ENCODE peak calls at places on chromosome 7, in eight cellular contexts. B is BJ, J is PC-9, S is body of pancreas, N is cardiac muscle cell, A is choroid plexus epithelial cell, Z is left lung, Q is AG09309. E is an unnamed sample.

GRCh38 chr7:34320926-34321609 is 336.9 kb upstream of the NPSR1 start:
- DNase-seq in N (peak), Q (peak), B (peak), J (peak), S (peak), A (peak), Z (peak), E (peak)

GRCh38 chr7:12524794-12525386 is 45.6 kb upstream of the SCIN start:
- DNase-seq in S (no peak), A (peak), J (peak), N (peak), Z (no peak), B (peak), Q (peak), E (peak)

GRCh38 chr7:78280276-78280675 is 481.7 kb downstream of the PHTF2 start:
- DNase-seq in S (no peak), B (no peak), Z (no peak), J (no peak), A (no peak), N (no peak), Q (no peak), E (no peak)

GRCh38 chr7:44465490-44465889 is 25.0 kb downstream of the NUDCD3 start:
- DNase-seq in N (no peak), B (no peak), Q (no peak), A (peak), Z (no peak), S (no peak), J (no peak), E (no peak)

GRCh38 chr7:158753900-158754299 is 49.3 kb upstream of the NCAPG2 start:
- DNase-seq in B (no peak), Q (no peak), J (no peak), N (no peak), A (no peak), Z (no peak), S (no peak), E (peak)

GRCh38 chr7:36348256-36348655 is 41.4 kb upstream of the ANLN start:
- DNase-seq in N (peak), A (peak), Q (no peak), Z (no peak), J (no peak), B (peak), S (no peak), E (no peak)

GRCh38 chr7:25832926-25833325 is 319.1 kb upstream of the NFE2L3 start:
- DNase-seq in Z (no peak), J (no peak), Q (no peak), B (no peak), N (peak), S (no peak), A (peak), E (no peak)

GRCh38 chr7:149468208-149468607 is 7.3 kb upstream of the ZNF777 start:
- DNase-seq in A (peak), S (no peak), Z (no peak), J (no peak), N (peak), B (no peak), Q (peak), E (peak)

GRCh38 chr7:6139189-6139996 is 108.2 kb downstream of the ANKRD61 start:
- DNase-seq in B (no peak), S (no peak), N (no peak), A (no peak), Z (no peak), Q (no peak), J (no peak), E (no peak)

GRCh38 chr7:150754950-150755349 is 17.7 kb downstream of the GIMAP5 start:
- DNase-seq in S (no peak), J (no peak), Z (no peak), A (no peak), B (no peak), N (no peak), Q (no peak), E (no peak)

GRCh38 chr7:128065872-128066271 is 34.6 kb upstream of the LRRC4 start:
- DNase-seq in B (no peak), A (no peak), Q (no peak), Z (no peak), N (no peak), J (no peak), S (no peak), E (no peak)

GRCh38 chr7:97027427-97028234 is 3.0 kb upstream of the DLX5 start:
- DNase-seq in S (peak), A (peak), Z (peak), J (peak), Q (peak), B (peak), N (peak), E (peak)

GRCh38 chr7:144656960-144657359 is 178.9 kb downstream of the TPK1 start:
- DNase-seq in J (no peak), Z (no peak), B (no peak), S (no peak), A (no peak), Q (no peak), N (no peak), E (peak)

GRCh38 chr7:47999413-47999812 is 20.0 kb upstream of the HUS1 start:
- DNase-seq in Q (no peak), J (no peak), Z (no peak), B (no peak), N (no peak), S (no peak), A (no peak), E (no peak)

GRCh38 chr7:138813945-138814344 is 15.9 kb upstream of the ATP6V0A4 start:
- DNase-seq in S (no peak), Q (no peak), A (no peak), N (no peak), J (no peak), Z (no peak), B (no peak), E (no peak)

GRCh38 chr7:96495751-96496216 is 173.9 kb upstream of the SLC25A13 start:
- DNase-seq in Z (no peak), B (no peak), Q (no peak), J (no peak), A (no peak), S (no peak), N (no peak), E (peak)

GRCh38 chr7:44460325-44460724 is 30.1 kb downstream of the NUDCD3 start:
- DNase-seq in A (no peak), Z (no peak), J (no peak), S (no peak), N (no peak), Q (no peak), B (no peak), E (peak)

GRCh38 chr7:31687024-31687423 is at the start of gene PPP1R17:
- DNase-seq in Z (no peak), Q (no peak), B (no peak), A (no peak), J (no peak), N (peak), S (no peak), E (no peak)

GRCh38 chr7:69773535-69774225 is 175.4 kb downstream of the AUTS2 start:
- DNase-seq in B (no peak), A (no peak), Z (no peak), N (no peak), Q (no peak), S (no peak), J (no peak), E (no peak)

DNA sequence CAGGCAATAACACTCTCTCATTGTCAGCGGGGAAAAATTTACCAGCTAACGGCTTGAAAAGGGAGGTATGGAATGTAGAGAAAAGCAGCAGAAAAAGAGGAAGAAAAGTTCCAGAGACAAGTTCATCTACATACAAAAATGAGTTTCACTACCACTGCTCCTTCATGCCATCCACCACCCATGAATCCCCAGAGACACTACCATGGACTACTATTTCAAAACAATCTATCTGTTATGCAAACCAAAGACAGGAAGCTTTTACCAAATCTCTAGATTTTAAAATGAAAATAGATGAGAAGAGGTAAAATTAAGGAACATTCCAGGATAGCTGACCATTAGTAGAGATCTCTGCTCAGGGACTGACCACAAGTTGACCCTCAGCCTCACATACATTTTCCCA is 189.0 kb upstream of the GRM3 start:
- DNase-seq in A (no peak), S (no peak), N (no peak), Z (no peak), B (no peak), Q (no peak), J (no peak), E (no peak)
- TF ChIP-seq CTCF in A (no peak), S (no peak), N (no peak), Z (no peak), B (no peak), Q (no peak), J (no peak), E (no peak)

DNA sequence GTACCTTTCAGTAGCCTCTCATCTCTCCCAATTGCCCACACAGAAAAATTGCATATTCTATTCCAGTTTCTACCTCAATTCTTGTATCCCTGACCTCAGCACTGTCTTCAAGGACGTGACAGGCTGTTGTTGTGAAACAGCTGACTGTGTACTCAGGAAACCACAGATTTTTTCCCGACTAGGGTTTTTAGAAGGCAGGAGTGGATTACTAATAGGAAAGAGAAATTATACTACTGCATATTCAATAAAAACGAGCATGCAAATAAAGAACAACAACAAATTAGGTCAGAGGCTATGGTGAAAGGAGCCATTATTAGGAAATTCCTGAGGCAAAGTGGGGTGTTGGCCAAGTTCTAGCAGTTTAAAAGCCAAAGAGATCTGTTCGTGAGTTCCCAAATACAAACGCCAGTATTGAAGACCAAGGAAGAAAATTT is 93.4 kb downstream of the DOCK4 start:
- DNase-seq in Q (peak), S (no peak), B (peak), A (peak), J (no peak), N (peak), Z (no peak), E (peak)
- H3K4me3 ChIP-seq in Q (no peak), S (no peak), B (no peak), A (no peak), J (no peak), N (no peak), Z (no peak), E (no peak)

DNA sequence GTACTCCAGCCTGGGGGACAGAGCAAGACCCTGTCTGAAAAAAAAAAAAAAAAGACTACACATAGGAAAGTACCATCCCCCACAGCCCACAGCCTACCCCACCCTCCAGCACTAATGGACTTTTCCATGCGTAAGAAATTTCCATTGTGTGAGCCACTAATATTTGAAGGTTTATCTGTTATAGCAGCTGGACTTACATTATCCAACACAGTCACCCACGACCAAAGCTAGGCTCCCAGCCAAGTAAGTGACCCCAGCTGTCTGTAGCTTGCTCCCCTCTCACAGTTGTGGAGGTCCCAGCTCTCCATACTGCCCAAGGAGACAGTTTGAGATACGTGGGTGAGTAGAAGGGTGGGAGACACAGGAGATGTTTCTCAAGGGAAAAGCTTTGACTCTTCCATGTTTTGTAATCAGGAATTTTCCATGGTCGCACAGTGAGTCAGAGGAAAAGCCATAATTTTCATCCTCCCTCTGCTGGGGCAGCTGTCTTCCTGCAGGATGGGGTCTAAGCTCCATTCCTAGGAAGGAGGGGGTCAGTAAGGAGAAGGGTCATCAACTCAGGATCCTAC is 57.4 kb downstream of the CAV1 start:
- DNase-seq in N (peak), A (peak), J (no peak), B (no peak), Q (no peak), Z (no peak), S (no peak), E (no peak)
- TF ChIP-seq CTCF in N (peak), A (peak), J (no peak), B (peak), Q (peak), Z (no peak), S (no peak), E (peak)

GRCh38 chr7:98879198-98879988 is 1.1 kb downstream of the TRRAP start:
- DNase-seq in Q (no peak), B (no peak), A (peak), Z (no peak), S (peak), N (no peak), J (peak), E (peak)

GRCh38 chr7:98878365-98879197 is at the start of gene TRRAP:
- DNase-seq in J (no peak), B (no peak), S (peak), Q (no peak), A (peak), N (peak), Z (peak), E (peak)

GRCh38 chr7:98880485-98880884 is 2.2 kb downstream of the TRRAP start:
- DNase-seq in B (no peak), Z (no peak), A (no peak), N (no peak), S (no peak), Q (no peak), J (no peak), E (no peak)

GRCh38 chr7:98881561-98882315 is 3.4 kb downstream of the TRRAP start:
- DNase-seq in Z (no peak), N (no peak), A (no peak), Q (no peak), S (no peak), J (no peak), B (no peak), E (peak)

DNA sequence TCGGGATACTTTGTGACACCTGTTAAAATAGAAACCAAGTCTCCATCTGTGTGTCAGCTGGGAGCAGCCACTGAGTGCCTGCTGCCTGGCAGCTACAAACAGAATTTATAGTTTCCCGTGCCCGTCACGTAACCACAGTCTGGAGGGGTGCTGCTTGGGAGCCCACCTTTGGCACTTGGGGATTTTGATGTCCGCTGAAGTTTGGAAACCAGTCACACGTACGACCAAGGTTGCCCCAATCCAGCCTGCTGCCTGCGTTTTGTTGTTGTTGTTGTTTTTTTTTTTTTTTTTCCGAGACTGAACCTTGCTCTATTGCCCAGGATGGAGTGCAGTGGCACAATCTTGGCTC is 1.6 kb downstream of the TRRAP start:
- DNase-seq in B (no peak), Q (no peak), Z (no peak), J (no peak), N (no peak), S (no peak), A (no peak), E (no peak)
- H3K4me3 ChIP-seq in B (peak), Q (peak), Z (peak), J (peak), N (peak), S (no peak), A (peak), E (peak)

DNA sequence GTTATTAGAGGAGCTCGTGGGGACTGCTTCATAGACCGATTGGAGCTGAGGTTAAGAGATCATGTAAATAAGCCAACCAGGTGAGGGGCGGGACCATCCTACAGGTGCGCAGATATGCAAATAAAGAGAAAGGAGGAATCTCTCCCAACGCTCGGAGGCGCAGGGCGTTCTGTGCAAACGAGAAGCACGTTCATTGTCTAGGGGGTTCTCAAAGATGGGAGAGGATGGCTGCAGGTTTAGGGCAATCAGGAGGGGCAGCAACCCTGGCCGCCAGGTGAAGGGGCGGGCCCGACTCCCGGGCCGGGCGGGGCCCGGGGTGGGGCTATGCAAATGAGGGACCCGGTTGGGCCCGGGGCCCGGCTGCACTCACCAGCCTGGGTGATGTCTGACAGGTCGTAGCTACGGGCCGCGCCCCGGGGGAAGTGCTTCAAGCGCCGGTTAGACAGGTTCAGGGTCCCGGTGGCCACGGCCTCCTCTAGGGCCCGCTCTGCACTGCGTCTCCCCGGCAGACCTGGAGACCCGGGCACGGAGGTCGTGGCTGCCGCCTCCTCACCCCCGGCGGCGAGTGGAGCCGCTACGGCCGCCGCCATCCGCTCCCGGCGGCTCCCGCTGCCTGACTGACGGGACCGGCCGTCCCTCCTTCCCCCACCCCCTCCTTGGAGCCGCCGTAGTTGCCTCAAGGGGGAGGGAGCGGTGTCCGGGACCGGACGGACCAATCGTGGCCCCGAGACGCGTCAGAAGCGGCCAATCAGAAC is at the start of gene LRCH4:
- DNase-seq in Q (no peak), J (peak), Z (peak), B (no peak), A (peak), S (peak), N (no peak), E (peak)
- TF ChIP-seq CTCF in Q (no peak), J (no peak), Z (no peak), B (no peak), A (no peak), S (peak), N (no peak), E (peak)

DNA sequence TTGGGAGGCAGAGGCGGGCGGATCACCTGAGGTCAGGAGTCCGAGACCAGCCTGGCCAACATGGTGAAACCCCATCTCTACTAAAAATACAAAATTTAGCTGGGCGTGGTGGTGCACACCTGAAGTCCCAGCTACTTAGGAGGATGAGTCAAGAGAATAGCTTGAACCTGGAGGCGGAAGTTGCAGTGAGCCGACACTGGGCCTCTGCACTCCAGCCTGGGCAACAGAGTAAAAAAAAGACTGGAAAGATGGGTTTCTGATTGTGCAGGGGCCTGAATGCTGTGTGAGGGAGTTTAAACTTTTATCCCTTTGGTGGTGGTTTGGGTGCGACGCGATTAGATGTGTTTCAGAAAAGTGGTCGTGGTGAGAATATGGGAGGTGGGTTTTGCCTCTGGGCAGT is 1.8 kb downstream of the CHST12 start:
- DNase-seq in Q (no peak), A (no peak), N (no peak), B (no peak), S (no peak), Z (no peak), J (no peak), E (no peak)
- H3K4me3 ChIP-seq in Q (no peak), A (no peak), N (no peak), B (no peak), S (no peak), Z (no peak), J (no peak), E (no peak)

DNA sequence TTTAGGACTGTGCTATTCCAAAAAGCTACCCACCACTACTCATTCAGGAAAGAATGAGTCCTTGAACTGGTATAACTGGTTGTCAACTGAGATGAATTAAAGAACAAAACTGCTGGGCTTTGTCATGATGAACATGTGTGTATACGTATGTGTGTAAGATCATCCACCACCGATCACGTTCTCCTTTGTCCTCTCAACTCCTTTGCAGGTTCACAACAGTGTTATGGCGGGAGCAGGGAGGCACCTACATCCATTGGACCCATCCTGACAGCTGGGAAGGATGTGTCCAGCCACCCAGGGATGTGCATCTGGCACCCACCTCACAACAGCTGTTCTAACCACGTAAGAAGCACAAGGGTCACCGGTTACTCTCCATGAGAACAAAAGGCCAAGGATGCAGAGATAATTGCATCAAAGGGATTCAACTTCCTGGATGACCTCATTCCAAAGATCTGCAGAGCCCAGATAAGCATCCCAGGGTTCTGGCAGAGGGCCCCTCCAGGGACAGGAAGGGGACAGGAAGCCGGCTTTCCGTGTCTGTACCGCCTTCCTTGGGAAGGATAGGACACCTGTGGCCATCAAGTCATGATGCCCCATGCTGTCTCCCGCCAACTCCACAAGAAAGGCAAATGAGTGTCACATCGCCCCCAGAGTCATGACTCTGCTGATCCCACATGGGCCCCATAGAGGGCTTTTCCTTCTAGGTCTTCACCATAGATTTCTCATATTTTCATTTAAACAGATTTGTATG is 66.1 kb downstream of the STEAP1B start:
- DNase-seq in A (peak), S (no peak), Q (no peak), J (peak), B (no peak), N (peak), Z (no peak), E (peak)
- TF ChIP-seq CTCF in A (no peak), S (no peak), Q (no peak), J (no peak), B (no peak), N (no peak), Z (no peak), E (no peak)

DNA sequence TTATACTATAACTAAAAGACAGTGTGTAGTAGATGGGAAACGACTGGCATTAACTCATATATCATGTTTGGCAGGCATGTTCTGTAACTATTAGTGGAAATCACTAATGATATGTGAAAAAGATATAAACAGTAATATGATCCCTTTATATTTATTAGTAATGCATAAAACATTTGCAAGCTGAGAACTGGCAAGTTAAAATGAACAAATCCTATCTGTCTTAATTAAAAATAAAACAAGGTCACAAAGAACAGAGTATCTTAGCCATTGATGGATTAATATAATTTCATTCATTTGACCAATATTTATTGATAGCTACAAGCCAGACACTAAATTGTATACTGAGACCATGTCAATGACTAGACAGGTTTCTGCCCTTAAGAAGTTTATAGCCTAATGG is 154.5 kb downstream of the CRPPA start:
- DNase-seq in Z (no peak), A (no peak), N (no peak), Q (no peak), S (no peak), J (no peak), B (no peak), E (no peak)
- H3K4me3 ChIP-seq in Z (no peak), A (no peak), N (no peak), Q (no peak), S (no peak), J (no peak), B (no peak), E (no peak)